ENCODE peak calls at places on chromosomes 5 and 9, in eight cellular contexts. Z is lower leg skin, R is endodermal cell, D is choroid plexus epithelial cell, L is nephron progenitor cell, P is fibroblast of villous mesenchyme, O is cardiac muscle cell, H is cardiac fibroblast. B is an unnamed sample.

GRCh38 chr5:139141841-139142240 is 56.3 kb downstream of the SIL1 start:
- DNase-seq in R (no peak), P (peak), H (peak), O (no peak), Z (no peak), D (peak), L (no peak), B (no peak)

GRCh38 chr5:32017638-32018429 is 156.3 kb downstream of the GOLPH3 start:
- DNase-seq in H (peak), D (peak), L (no peak), P (peak), O (no peak), R (no peak), Z (no peak), B (no peak)

GRCh38 chr9:130391863-130392262 is 52.9 kb upstream of the ASS1 start:
- DNase-seq in R (no peak), H (no peak), D (no peak), Z (no peak), O (no peak), P (no peak), L (no peak), B (no peak)

GRCh38 chr5:10747678-10748622 is 13.1 kb downstream of the DAP start:
- DNase-seq in P (no peak), R (no peak), O (no peak), D (no peak), L (no peak), Z (no peak), H (no peak), B (no peak)

GRCh38 chr9:112753725-112754124 is 3.2 kb downstream of the SNX30 start:
- DNase-seq in Z (no peak), O (no peak), D (peak), H (peak), R (no peak), L (no peak), P (peak), B (no peak)

GRCh38 chr5:17991775-17992174 is 357.5 kb downstream of the TAF11L14 start:
- DNase-seq in D (peak), O (peak), P (no peak), Z (no peak), R (peak), L (no peak), H (no peak), B (no peak)

GRCh38 chr5:128681096-128681495 is 143.1 kb upstream of the FBN2 start:
- DNase-seq in Z (no peak), L (no peak), P (no peak), O (no peak), H (peak), R (no peak), D (peak), B (no peak)

GRCh38 chr9:108286807-108287206 is 569.0 kb downstream of the ACTL7B start:
- DNase-seq in D (no peak), H (no peak), L (no peak), O (no peak), P (no peak), Z (no peak), R (no peak), B (no peak)

GRCh38 chr9:98538626-98539031 is 170.1 kb downstream of the GABBR2 start:
- DNase-seq in O (no peak), P (no peak), L (no peak), D (no peak), R (no peak), H (peak), Z (no peak), B (no peak)

GRCh38 chr5:143562935-143563334 is 159.4 kb upstream of the NR3C1 start:
- DNase-seq in D (peak), R (no peak), H (peak), P (no peak), Z (no peak), O (no peak), L (no peak), B (no peak)

DNA sequence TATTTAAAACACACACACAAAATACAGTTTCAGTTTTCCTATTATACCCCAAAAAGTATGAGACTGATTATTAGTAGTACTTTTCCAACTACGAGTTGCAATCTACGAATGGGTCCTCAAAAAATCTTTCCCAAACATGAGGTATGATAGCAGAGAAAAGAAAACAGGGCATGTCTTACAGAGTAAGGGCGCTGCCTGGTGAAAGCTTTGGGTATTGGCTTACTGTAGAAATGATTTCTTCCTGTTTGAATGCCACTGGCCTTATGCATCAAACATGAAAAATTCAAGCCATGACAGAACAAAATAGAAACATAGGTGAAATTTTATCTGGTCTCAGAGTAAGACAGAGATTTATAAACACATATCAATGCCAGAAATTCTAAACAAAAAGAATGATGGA is 448.0 kb downstream of the SPOCK1 start:
- DNase-seq in D (no peak), Z (no peak), H (peak), P (no peak), L (no peak), R (peak), O (no peak), B (no peak)
- TF ChIP-seq CTCF in D (no peak), Z (no peak), H (peak), P (peak), L (no peak), R (peak), O (peak), B (peak)

DNA sequence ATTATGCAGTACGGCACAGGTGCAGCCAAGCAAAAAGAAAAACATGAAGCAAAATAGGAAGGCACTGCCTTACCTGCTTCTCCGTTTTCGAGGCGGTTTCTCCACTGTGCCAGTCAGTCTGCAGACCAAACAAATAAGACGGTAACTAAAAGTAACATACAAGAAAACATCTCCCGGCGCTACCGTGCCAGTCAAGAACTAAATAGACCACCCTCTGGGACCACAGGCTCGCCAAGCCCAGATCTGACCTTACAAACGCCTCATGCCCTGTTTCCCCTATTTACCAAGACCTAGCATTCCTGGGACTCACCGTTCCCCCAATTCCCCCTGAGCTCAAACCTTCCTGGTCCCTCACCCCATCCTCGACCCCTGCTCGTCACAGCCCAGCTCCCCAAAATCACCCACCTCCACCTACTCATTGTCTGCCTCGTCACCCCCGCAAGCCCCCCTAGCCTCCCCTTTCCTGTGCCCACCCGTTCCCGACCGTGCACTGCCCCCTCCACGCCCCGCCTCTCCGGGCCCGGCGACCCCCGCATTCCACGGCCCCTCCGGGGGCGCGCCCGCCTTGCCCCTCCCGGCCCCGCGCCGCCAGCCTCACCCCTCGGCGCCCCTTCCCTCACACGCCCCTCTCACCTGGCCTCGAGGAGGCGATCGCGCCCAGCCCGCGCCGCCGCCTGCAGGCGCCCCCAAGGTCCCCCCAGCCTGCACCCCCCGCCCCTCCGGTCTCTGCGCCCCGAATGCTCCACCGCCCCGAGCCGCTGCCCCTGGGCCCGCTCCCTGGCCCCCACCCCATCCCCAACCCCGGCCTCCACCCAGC is 560 bp downstream of the SCAI start:
- DNase-seq in R (peak), Z (no peak), O (peak), L (no peak), D (no peak), H (no peak), P (no peak), B (peak)
- TF ChIP-seq CTCF in R (no peak), Z (no peak), O (no peak), L (no peak), D (no peak), H (no peak), P (no peak), B (no peak)

GRCh38 chr5:130937046-130937445 is 228.0 kb downstream of the HINT1 start:
- DNase-seq in H (no peak), L (no peak), Z (no peak), D (no peak), O (no peak), P (no peak), R (peak), B (no peak)
- TF ChIP-seq CTCF in H (no peak), L (no peak), Z (no peak), D (no peak), O (no peak), P (no peak), R (no peak), B (no peak)

GRCh38 chr5:95879661-95880060 is 57.1 kb upstream of the GLRX start:
- DNase-seq in R (no peak), L (no peak), O (no peak), H (no peak), P (no peak), Z (no peak), D (no peak), B (no peak)

GRCh38 chr5:95880081-95880926 is 57.8 kb upstream of the GLRX start:
- DNase-seq in P (no peak), Z (no peak), H (no peak), R (no peak), O (no peak), L (no peak), D (no peak), B (no peak)

GRCh38 chr5:95881833-95882232 is 59.3 kb upstream of the GLRX start:
- DNase-seq in D (no peak), O (no peak), Z (no peak), P (no peak), R (no peak), H (no peak), L (no peak), B (no peak)

GRCh38 chr5:95876782-95877181 is 54.3 kb upstream of the GLRX start:
- DNase-seq in H (no peak), O (no peak), Z (no peak), R (no peak), L (no peak), D (no peak), P (no peak), B (no peak)

GRCh38 chr5:95878417-95879323 is 56.1 kb upstream of the GLRX start:
- DNase-seq in O (no peak), P (peak), Z (no peak), L (no peak), D (no peak), R (no peak), H (no peak), B (no peak)
- TF ChIP-seq CTCF in O (no peak), P (no peak), Z (no peak), L (no peak), D (no peak), R (no peak), H (no peak), B (no peak)

GRCh38 chr5:60395712-60396329 is 304.1 kb downstream of the DEPDC1B start:
- DNase-seq in L (no peak), H (no peak), P (peak), Z (no peak), O (no peak), R (peak), D (peak), B (no peak)
- TF ChIP-seq CTCF in L (no peak), H (no peak), P (peak), Z (no peak), O (peak), R (peak), D (peak), B (no peak)

GRCh38 chr5:14246350-14247053 is 103.4 kb downstream of the TRIO start:
- DNase-seq in P (no peak), O (peak), D (no peak), Z (no peak), R (no peak), L (no peak), H (no peak), B (no peak)

GRCh38 chr5:14243768-14244167 is 100.6 kb downstream of the TRIO start:
- DNase-seq in P (no peak), H (no peak), L (no peak), R (no peak), O (no peak), Z (no peak), D (no peak), B (no peak)

GRCh38 chr5:14245526-14245925 is 102.4 kb downstream of the TRIO start:
- DNase-seq in P (no peak), H (no peak), Z (no peak), L (no peak), R (no peak), O (no peak), D (no peak), B (no peak)

GRCh38 chr5:14242871-14243383 is 99.8 kb downstream of the TRIO start:
- DNase-seq in O (no peak), R (peak), H (no peak), D (no peak), Z (no peak), P (no peak), L (no peak), B (no peak)

GRCh38 chr5:14244721-14245518 is 101.8 kb downstream of the TRIO start:
- DNase-seq in L (no peak), H (no peak), O (no peak), P (no peak), Z (no peak), R (no peak), D (peak), B (no peak)
- TF ChIP-seq CTCF in L (no peak), H (no peak), O (no peak), P (no peak), Z (no peak), R (no peak), D (no peak), B (no peak)

DNA sequence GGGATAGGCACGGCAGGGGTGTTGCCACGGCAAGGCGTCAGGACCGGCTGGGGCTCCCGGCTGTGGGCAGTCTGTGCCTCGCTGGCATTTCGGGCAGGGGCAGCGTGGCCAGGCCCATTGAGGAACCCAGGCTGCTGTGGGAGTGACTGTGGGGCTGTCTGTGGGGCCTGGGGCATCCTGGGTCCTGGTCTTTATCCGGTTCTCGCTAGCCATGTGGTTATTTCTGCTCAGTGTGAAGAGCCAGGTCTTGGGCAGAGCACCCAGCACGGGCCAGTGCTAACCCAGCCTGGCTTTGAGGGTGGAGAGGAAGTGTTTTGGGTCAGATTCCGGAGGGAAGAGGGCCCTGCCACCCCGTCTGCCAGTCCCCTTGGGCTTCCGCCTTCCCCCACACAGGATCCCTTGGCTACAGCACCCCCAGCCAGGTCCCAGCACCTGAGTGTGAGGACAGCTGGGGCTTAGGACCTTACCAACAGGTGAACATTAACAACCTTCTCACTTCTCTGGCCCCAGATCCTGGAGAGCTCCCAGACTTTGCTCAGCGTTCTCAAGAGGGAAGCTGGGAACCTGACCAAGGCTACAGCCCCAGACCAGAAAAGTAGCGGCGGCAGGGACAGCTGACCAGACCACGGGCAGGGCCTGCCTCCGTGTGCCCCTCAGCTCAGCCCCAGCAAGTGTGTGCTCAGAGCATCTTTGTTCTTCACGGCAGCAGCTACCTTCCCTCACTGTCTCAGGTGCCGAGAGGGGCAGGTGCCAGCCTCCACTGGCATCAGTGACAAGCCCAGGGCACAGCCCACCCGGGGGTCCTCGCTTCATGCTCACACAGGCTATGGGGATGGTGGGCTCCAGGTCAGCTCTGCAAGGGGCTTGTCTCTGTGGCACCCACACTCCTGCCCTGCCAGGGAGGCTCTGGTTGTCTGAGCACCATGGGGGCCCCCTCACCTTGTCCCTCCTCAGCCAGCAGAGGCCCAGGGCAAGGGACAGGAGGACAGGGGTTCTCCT is 1.1 kb downstream of the SSNA1 start:
- DNase-seq in Z (no peak), H (no peak), L (no peak), P (no peak), R (no peak), O (no peak), D (no peak), B (no peak)
- TF ChIP-seq CTCF in Z (no peak), H (no peak), L (no peak), P (no peak), R (no peak), O (no peak), D (no peak), B (no peak)

DNA sequence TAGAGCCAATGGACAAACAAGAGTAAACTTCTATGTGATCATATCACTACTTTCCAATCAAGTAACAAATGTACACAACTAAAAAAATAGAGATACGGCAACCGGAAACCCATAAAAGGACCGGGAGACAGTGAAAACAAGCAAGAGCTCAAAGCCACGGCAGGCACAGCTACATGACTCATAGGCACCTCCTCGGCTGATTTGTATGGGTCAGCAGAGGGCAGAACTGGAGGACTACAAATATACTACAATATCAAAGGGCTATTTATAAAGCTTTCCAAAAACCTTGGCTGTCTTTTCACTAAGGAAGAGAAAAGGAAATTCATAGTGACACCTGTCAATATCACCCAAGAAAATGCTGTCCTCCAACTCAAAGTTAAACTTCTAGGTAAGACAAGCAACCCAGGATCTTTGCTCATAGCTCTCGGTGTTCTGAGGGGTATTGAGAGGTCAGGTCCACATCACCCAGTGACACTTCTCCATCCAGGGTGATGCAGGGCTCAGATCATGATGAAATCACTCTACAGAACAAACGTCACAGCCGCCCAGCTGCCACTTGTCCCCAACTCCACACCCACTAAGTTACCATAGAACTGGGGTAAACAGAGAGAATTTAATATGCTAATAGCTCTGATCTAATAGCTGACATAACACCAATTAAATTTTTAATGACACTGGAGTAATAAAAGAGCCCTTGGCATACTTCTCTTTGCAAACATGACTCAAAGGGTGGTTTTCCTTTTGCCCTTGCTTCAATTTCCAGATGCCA is 41.3 kb downstream of the PFDN1 start:
- DNase-seq in H (peak), D (peak), P (peak), O (peak), Z (peak), R (no peak), L (no peak), B (no peak)
- TF ChIP-seq CTCF in H (peak), D (peak), P (no peak), O (peak), Z (no peak), R (no peak), L (no peak), B (no peak)

GRCh38 chr9:6479959-6480358 is 67.0 kb downstream of the UHRF2 start:
- DNase-seq in P (no peak), R (no peak), Z (no peak), H (no peak), O (no peak), D (no peak), L (no peak), B (no peak)
- TF ChIP-seq CTCF in P (no peak), R (no peak), Z (no peak), H (no peak), O (no peak), D (no peak), L (no peak), B (no peak)

B was measured in neural crest cell.